ENCODE peak calls at places on chromosome 1, in four cellular contexts. H, A, I and K are unnamed samples.

GRCh38 chr1:70497152-70497551 is 86.1 kb downstream of the CTH start:
- DNase-seq in A (no peak), I (no peak), H (no peak), K (no peak)

GRCh38 chr1:25033828-25034451 is 103.9 kb upstream of the RUNX3 start:
- DNase-seq in A (peak; percentile 46), I (no peak), H (no peak), K (no peak)

GRCh38 chr1:65952692-65953091 is 160.0 kb downstream of the PDE4B start:
- DNase-seq in A (no peak), H (no peak), I (no peak), K (no peak)

GRCh38 chr1:22231995-22232690 is 89.2 kb upstream of the WNT4 start:
- DNase-seq in H (no peak), A (no peak), I (no peak), K (no peak)

GRCh38 chr1:205680073-205680851 is at the start of gene SLC45A3:
- DNase-seq in I (peak; percentile 71), H (no peak), A (peak; percentile 49), K (no peak)

GRCh38 chr1:35448344-35448801 is 108.8 kb downstream of the KIAA0319L start:
- DNase-seq in A (peak; percentile 49), I (no peak), H (no peak), K (peak; percentile 78)

GRCh38 chr1:231192620-231193163 is 30.8 kb downstream of the TRIM67 start:
- DNase-seq in I (no peak), A (peak; percentile 90), H (no peak), K (peak; percentile 49)

GRCh38 chr1:76262591-76262990 is 188.0 kb downstream of the ST6GALNAC3 start:
- DNase-seq in I (no peak), A (no peak), H (no peak), K (no peak)

DNA sequence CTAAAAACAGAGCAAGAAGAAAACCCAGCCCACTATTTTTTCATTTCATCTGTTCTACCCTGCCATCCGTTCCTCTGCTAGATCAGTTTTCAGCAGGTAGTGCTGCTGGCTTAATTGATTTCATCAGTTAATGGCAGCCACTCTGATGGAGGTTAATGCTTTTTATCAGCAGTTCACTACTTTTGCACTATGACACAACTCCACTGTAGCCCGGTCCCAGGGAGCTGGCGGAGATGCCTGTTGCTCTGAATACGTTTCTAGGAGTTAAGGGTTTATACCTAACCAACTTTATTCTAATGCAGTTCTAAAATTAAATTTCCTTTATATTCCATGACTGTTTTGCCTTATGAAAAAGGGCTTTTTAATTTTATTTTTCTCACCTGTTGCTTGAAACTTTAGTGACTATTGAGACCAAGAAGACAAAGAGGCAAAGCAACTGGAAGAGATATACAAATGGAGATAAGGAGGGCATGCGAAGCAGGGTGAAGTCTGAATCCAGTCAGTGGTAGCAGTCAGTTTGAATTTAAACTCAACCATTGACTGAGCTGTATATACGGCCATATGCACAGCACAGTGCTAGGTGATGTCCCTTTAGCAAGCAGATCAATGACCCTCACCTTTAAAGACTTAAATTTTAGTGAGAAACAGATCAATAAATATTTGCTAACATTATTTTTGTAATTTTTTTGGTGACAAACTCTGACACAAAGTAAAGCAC is 477.9 kb downstream of the LMO4 start:
- DNase-seq in A (no peak), I (no peak), H (no peak), K (no peak)
- H3K4me3 ChIP-seq in A (peak overlapping the region; percentile 3), I (no peak overlapping the region), H (peak overlapping the region; percentile 52), K (no peak overlapping the region)

GRCh38 chr1:147264158-147264768 is 21.8 kb downstream of the CHD1L start:
- DNase-seq in I (no peak), A (no peak), H (no peak), K (no peak)

GRCh38 chr1:147272042-147272441 is 29.6 kb downstream of the CHD1L start:
- DNase-seq in H (no peak), A (no peak), I (no peak), K (no peak)

GRCh38 chr1:147270721-147271120 is 28.2 kb downstream of the CHD1L start:
- DNase-seq in A (no peak), H (no peak), I (no peak), K (no peak)

GRCh38 chr1:147267711-147268110 is 25.2 kb downstream of the CHD1L start:
- DNase-seq in I (no peak), A (no peak), H (no peak), K (no peak)

GRCh38 chr1:147266381-147266780 is 23.9 kb downstream of the CHD1L start:
- DNase-seq in H (no peak), I (no peak), A (no peak), K (no peak)
- TF ChIP-seq CTCF in H (no peak), I (no peak), A (no peak), K (no peak)

DNA sequence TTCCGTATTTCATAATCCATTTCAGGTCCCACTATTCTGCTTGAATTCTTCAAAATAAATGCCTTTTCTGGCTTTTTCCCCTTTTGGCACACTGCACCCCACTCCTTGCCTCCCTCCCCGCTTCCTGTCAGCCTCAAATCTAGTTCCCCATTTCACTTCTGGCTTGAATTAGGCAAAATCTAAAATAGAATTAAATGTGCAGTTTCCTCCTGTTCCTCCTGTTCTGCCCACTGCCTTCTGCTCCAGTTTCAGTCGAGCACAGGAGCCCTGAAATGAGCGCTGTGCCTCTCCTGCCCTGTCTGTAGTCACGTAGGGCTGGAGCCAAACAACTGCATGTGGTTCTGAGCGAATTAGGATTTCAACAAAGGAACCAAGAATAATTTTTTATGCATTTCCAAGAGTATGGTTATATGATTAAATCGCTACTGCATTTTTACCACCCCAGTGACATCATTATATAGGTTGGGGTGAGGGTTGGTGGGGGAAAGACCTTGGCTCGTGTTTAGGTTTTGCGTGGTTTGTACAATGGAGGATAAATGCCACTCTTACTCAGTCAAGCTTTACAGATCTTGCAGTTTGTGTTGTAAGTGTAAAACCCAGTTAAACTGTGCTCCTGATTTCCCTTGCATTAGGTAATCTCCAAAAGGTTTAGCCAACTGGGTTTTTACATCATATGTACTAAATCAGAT is 114.9 kb downstream of the VPS13D start:
- DNase-seq in I (no peak), A (no peak), H (no peak), K (no peak)
- H3K4me3 ChIP-seq in I (no peak overlapping the region), A (no peak overlapping the region), H (no peak overlapping the region), K (no peak overlapping the region)

GRCh38 chr1:14850563-14850962 is 252.1 kb downstream of the KAZN start:
- DNase-seq in I (no peak), A (peak; percentile 28), H (peak; percentile 6), K (no peak)
- TF ChIP-seq CTCF in I (peak; percentile 36), A (no peak), H (peak; percentile 34), K (no peak)

DNA sequence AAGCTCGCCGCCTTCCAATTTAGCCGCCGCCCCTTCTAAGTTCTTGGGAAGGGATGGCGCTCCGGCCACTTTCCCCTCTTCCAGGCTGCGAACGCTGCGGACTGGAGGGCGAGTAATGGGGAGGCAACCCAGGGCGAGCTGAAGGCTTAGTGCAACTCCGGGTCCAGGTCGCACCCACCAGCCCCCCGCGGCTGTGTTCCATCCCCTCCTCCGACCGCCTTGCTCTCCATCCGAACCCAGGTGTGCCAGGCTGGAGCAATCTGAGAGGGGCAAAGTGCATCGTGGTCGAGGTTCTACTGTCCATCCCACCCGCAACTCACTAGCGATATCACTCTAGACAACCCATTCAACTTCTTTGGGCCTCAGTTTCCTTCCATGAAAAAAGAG is 13.4 kb downstream of the PAX7 start:
- DNase-seq in A (no peak), H (no peak), I (no peak), K (no peak)
- H3K4me3 ChIP-seq in A (no peak overlapping the region), H (peak overlapping the region; percentile 49), I (peak overlapping the region; percentile 31), K (no peak overlapping the region)

DNA sequence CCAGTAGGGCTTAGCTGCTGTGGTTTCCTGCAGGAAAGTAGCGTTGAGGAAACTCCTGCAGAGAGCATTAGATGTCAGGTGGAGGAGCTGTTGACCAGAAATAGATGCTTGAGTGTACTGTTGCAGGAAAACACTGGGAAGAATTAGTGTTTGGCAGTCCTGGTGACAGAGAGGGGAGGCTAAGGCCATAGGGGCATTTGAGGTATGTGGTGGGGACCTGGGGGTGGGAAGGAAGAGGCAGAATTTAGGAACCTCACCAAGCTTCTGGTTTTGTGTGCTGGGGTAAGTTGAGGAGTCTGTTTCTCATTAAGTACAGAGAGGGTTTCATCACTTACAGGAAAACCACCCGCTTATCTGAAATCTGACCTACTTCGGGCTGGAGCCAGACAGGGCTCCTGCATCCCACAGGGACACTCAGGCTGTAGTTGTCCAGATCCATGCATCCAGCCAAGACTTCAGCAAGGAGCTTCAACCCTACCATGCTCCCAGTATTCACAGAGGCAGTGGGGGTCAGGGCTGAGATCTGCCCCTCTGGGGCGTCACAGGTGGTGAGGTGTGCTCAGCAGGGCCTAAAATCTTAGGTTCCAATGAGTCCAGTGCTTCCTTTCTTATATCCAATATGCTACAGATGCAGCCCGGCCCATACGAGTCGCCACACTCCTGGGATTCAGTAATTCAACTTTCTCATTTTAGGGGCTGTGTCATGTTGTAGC is 15.1 kb downstream of the SH2D2A start:
- DNase-seq in I (no peak), A (no peak), H (no peak), K (peak; percentile 87)
- TF ChIP-seq CTCF in I (no peak), A (no peak), H (no peak), K (peak; percentile 62)

DNA sequence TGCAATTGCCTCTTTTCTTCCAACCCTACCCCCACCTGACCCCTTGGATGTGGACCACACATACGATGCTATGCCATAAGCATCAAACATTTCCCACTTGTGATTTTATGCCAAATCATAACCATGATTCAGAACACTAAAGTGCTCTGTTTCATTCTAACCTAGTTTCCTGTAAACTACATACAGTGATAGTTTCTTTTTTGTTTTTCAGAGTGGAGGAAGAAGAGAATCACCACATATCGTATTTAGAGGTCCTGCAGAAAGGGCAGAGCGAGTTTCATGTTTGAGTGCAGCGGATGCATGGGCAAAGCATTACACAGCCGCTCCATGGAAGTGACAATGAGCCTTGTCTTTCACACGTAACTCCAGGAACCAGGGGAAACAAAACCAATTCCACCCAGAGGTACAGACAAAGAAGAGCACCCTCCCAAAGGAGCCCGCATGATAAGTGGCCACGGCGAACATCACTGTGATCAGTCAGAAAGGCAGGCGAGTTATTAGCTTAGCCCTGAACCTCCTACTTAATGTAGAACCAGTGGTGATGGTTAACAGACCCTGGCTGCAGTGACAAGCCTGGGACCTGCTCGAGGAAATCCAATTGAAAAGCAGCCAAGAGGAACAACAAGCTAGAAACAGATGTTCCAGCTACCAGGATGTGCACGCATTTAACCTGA is 64.0 kb upstream of the ZNF281 start:
- DNase-seq in H (no peak), A (no peak), I (no peak), K (no peak)
- H3K4me3 ChIP-seq in H (no peak overlapping the region), A (no peak overlapping the region), I (no peak overlapping the region), K (no peak overlapping the region)